ENCODE peak calls at places on chromosomes 5 and 9, in six cellular contexts. M, R, N, J, H and Z are unnamed samples.

GRCh38 chr5:181173420-181174342 is 26.3 kb downstream of the OR2V2 start:
- DNase-seq in M (no peak), R (no peak), N (peak; percentile 92), J (peak; percentile 60), H (no peak), Z (no peak)

GRCh38 chr9:107336718-107337360 is 53.8 kb downstream of the RAD23B start:
- DNase-seq in M (no peak), R (no peak), N (peak; percentile 87), J (peak; percentile 68), H (no peak), Z (no peak)

GRCh38 chr9:134717793-134718645 is 76.4 kb downstream of the COL5A1 start:
- DNase-seq in M (no peak), R (no peak), N (no peak), J (no peak), H (no peak), Z (no peak)

GRCh38 chr9:133613396-133613795 is 4.2 kb upstream of the FAM163B start:
- DNase-seq in M (no peak), R (no peak), N (no peak), J (no peak), H (no peak), Z (no peak)

GRCh38 chr9:109110326-109111014 is 9.3 kb downstream of the TMEM245 start:
- DNase-seq in M (no peak), R (no peak), N (peak; percentile 89), J (peak; percentile 81), H (no peak), Z (no peak)

GRCh38 chr9:98607152-98607551 is 101.6 kb downstream of the GABBR2 start:
- DNase-seq in M (no peak), R (peak; percentile 51), N (no peak), J (peak; percentile 56), H (no peak), Z (no peak)

GRCh38 chr9:84667571-84668203 is 1.8 kb upstream of the NTRK2 start:
- DNase-seq in M (no peak), R (no peak), N (peak; percentile 19), J (peak; percentile 37), H (no peak), Z (peak; percentile 17)

GRCh38 chr5:141199359-141200235 is at the start of gene PCDHB11:
- DNase-seq in M (no peak), R (no peak), N (no peak), J (no peak), H (no peak), Z (no peak)

GRCh38 chr5:138655530-138656245 is 80.5 kb upstream of the HSPA9 start:
- DNase-seq in M (no peak), R (no peak), N (no peak), J (no peak), H (no peak), Z (no peak)

GRCh38 chr5:115859378-115859777 is 17.6 kb downstream of the AP3S1 start:
- DNase-seq in M (no peak), R (no peak), N (no peak), J (no peak), H (no peak), Z (no peak)

GRCh38 chr5:31651241-31651640 is 12.3 kb downstream of the PDZD2 start:
- DNase-seq in M (no peak), R (no peak), N (no peak), J (no peak), H (no peak), Z (no peak)

GRCh38 chr5:140408750-140409241 is 7.2 kb downstream of the ANKHD1 start:
- DNase-seq in M (no peak), R (no peak), N (no peak), J (no peak), H (no peak), Z (no peak)

GRCh38 chr5:122500245-122501086 is 188.4 kb downstream of the SNCAIP start:
- DNase-seq in M (no peak), R (peak; percentile 24), N (peak; percentile 72), J (peak; percentile 33), H (no peak), Z (peak; percentile 45)
- TF ChIP-seq CTCF in M (peak; percentile 25), R (peak; percentile 70), N (peak; percentile 79), J (peak; percentile 70), H (no peak), Z (peak; percentile 74)

GRCh38 chr5:1354491-1355033 is 9.7 kb upstream of the CLPTM1L start:
- DNase-seq in M (no peak), R (no peak), N (no peak), J (no peak), H (no peak), Z (no peak)
- TF ChIP-seq CTCF in M (no peak), R (no peak), N (no peak), J (no peak), H (no peak), Z (no peak)

GRCh38 chr9:96871176-96871575 is 16.9 kb upstream of the ZNF782 start:
- DNase-seq in M (no peak), R (no peak), N (no peak), J (no peak), H (no peak), Z (no peak)

GRCh38 chr9:96874947-96875459 is 20.7 kb upstream of the ZNF782 start:
- DNase-seq in M (no peak), R (no peak), N (peak; percentile 91), J (peak; percentile 43), H (no peak), Z (no peak)

GRCh38 chr9:96877269-96877668 is 23.0 kb upstream of the ZNF782 start:
- DNase-seq in M (no peak), R (no peak), N (no peak), J (no peak), H (no peak), Z (no peak)

GRCh38 chr9:96874201-96874785 is 20.0 kb upstream of the ZNF782 start:
- DNase-seq in M (no peak), R (no peak), N (no peak), J (no peak), H (no peak), Z (no peak)

DNA sequence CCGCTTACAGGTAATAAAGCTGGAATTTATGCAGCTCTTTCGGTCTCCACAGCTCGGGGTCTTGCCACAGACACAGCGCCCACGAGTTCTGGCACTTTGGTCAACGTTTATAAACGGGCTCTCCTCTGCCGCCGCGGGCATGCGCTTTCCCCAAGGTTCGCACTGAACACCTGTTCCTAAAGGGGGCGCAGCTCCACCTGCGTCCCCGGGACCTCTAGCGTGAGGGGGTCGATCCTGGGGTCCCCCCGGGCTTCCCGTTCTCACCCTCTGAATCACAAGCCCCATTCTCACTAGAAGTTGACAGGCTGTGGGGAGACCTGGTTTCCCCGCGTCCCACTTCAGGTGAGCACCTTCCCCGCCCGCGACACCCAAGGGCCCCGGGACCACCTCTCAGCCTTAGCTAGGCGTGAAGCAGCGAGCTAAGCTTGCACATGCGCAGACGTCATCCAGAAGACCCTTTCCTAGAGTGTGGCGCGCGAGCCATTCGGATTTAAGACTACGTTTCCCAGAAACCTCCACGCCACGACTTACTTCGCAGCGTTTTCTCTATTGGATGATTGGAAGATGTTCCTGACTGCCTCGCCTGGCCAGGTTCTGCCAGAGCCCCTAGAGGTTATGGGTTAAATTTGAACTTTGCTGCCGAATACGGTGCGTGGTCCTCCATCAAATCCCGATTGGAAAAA is 21.3 kb upstream of the ZNF782 start:
- DNase-seq in M (peak; percentile 72), R (peak; percentile 43), N (peak; percentile 78), J (peak; percentile 59), H (no peak), Z (peak; percentile 80)
- TF ChIP-seq CTCF in M (no peak), R (peak; percentile 23), N (peak; percentile 34), J (peak; percentile 16), H (no peak), Z (peak; percentile 55)

DNA sequence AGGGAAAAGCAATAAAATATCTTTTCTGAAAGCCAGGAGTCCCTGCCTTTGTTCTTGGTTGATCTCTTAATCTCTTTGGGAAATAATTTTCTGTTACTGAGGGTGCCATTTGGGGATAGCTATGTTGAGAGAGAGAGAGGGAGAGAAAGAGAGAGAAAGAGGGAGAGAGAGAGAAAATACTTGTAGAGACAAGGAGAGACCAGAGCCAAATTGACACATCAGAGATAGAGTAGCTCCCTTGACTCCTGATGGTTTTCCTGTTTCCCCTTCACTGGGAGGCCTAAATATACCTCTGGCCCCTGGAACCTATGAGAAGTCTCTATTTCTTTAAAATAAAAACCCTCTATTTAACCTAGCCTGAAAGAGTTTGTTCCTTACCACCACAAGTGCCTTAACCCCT is 14.9 kb downstream of the CMYA5 start:
- DNase-seq in M (no peak), R (no peak), N (no peak), J (no peak), H (no peak), Z (no peak)
- TF ChIP-seq CTCF in M (no peak), R (no peak), N (no peak), J (no peak), H (no peak), Z (no peak)

GRCh38 chr9:22446950-22447606 is 454 bp downstream of the DMRTA1 start:
- DNase-seq in M (peak; percentile 67), R (no peak), N (peak; percentile 19), J (peak; percentile 39), H (no peak), Z (peak; percentile 56)
- TF ChIP-seq CTCF in M (no peak), R (peak; percentile 12), N (no peak), J (no peak), H (no peak), Z (peak; percentile 48)

DNA sequence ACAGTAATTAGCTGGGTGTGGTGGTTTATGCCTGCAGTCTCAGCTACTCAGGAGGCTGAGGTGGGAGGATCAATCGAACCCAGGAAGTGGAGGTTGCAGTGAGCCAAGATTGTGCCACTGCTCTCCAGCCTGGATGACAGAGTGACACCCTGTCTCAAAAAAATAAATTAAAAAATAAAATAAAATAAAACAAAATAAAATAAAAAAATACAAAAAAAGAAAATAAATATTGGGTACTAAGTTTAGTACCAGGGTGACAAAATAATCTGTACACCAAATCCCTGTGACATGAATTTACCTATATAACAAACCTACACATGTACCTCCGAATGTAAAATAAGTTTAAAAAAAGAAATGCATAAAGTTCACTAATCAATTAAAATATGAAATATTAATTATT is 666.0 kb upstream of the CDH18 start:
- DNase-seq in M (no peak), R (no peak), N (no peak), J (no peak), H (no peak), Z (no peak)
- TF ChIP-seq CTCF in M (no peak), R (no peak), N (no peak), J (no peak), H (no peak), Z (no peak)

GRCh38 chr5:121628783-121629182 is 222.9 kb upstream of the FTMT start:
- DNase-seq in M (no peak), R (no peak), N (peak; percentile 2), J (no peak), H (no peak), Z (no peak)

GRCh38 chr5:121634946-121635345 is 216.7 kb upstream of the FTMT start:
- DNase-seq in M (no peak), R (no peak), N (no peak), J (no peak), H (no peak), Z (no peak)

GRCh38 chr5:121630402-121630801 is 221.3 kb upstream of the FTMT start:
- DNase-seq in M (no peak), R (no peak), N (peak; percentile 28), J (no peak), H (no peak), Z (no peak)
- TF ChIP-seq CTCF in M (no peak), R (no peak), N (peak; percentile 24), J (no peak), H (no peak), Z (peak; percentile 39)